ENCODE peak calls at places on chromosome 2, in five cellular contexts. A is NT2/D1, F is fibroblast of pulmonary artery, O is GM04504, Y is NCI-H226. V is an unnamed sample.

GRCh38 chr2:182949052-182949451 is 82.6 kb upstream of the FRZB start:
- DNase-seq in O (no peak), Y (no peak), F (no peak), A (no peak), V (no peak)

GRCh38 chr2:1556776-1557466 is 143.7 kb downstream of the TPO start:
- DNase-seq in F (peak), Y (no peak), A (no peak), O (no peak), V (no peak)

GRCh38 chr2:239113164-239113563 is 265.3 kb downstream of the TWIST2 start:
- DNase-seq in F (peak), O (no peak), A (no peak), Y (no peak), V (no peak)

GRCh38 chr2:67322361-67323001 is 74.7 kb upstream of the ETAA1 start:
- DNase-seq in A (no peak), Y (peak), F (peak), O (peak), V (no peak)

GRCh38 chr2:152462591-152463178 is 127.7 kb downstream of the FMNL2 start:
- DNase-seq in O (no peak), F (no peak), Y (no peak), A (no peak), V (no peak)

GRCh38 chr2:152337511-152337903 is 2.5 kb downstream of the FMNL2 start:
- DNase-seq in F (no peak), A (no peak), O (no peak), Y (no peak), V (no peak)

GRCh38 chr2:162821176-162821575 is 17.4 kb downstream of the KCNH7 start:
- DNase-seq in F (peak), O (no peak), Y (peak), A (no peak), V (no peak)

GRCh38 chr2:230512955-230513748 is 97.2 kb downstream of the SP100 start:
- DNase-seq in O (no peak), Y (no peak), A (no peak), F (no peak), V (no peak)

GRCh38 chr2:68837164-68837860 is 33.9 kb downstream of the BMP10 start:
- DNase-seq in O (no peak), Y (no peak), F (peak), A (peak), V (peak)

GRCh38 chr2:51526766-51527165 is 494.8 kb upstream of the NRXN1 start:
- DNase-seq in Y (no peak), F (no peak), A (no peak), O (no peak), V (no peak)

V was measured in lower lobe of right lung.